ENCODE peak calls at places on chromosome 6, in five cellular contexts. P is PC-3, J is SK-N-SH, S is left lung, E is IMR-90. M is an unnamed sample.

GRCh38 chr6:12570461-12571030 is 146.0 kb upstream of the PHACTR1 start:
- DNase-seq in J (no peak), P (peak), E (peak), S (no peak), M (no peak)

GRCh38 chr6:141562181-141562800 is 570.4 kb upstream of the GJE1 start:
- DNase-seq in E (no peak), S (peak), J (peak), P (peak), M (peak)

GRCh38 chr6:3291987-3292386 is 33.2 kb downstream of the PSMG4 start:
- DNase-seq in P (no peak), E (no peak), S (no peak), J (no peak), M (no peak)

GRCh38 chr6:17015551-17016381 is 86.1 kb upstream of the STMND1 start:
- DNase-seq in S (peak), P (no peak), E (no peak), J (no peak), M (peak)

GRCh38 chr6:166488701-166489100 is 97.8 kb downstream of the RAMACL start:
- DNase-seq in E (no peak), P (no peak), J (no peak), S (peak), M (no peak)

GRCh38 chr6:34445313-34445860 is 19.5 kb upstream of the RPS10 start:
- DNase-seq in J (no peak), S (no peak), P (peak), E (no peak), M (no peak)

GRCh38 chr6:36519352-36519751 is 27.9 kb downstream of the STK38 start:
- DNase-seq in S (no peak), P (no peak), E (no peak), J (no peak), M (no peak)

GRCh38 chr6:100490065-100490464 is 25.3 kb upstream of the SIM1 start:
- DNase-seq in S (no peak), E (no peak), J (no peak), P (no peak), M (no peak)

GRCh38 chr6:151738267-151738666 is 69.2 kb upstream of the ESR1 start:
- DNase-seq in E (no peak), S (no peak), P (no peak), J (no peak), M (no peak)

GRCh38 chr6:128278876-128279275 is 241.5 kb downstream of the PTPRK start:
- DNase-seq in P (no peak), S (no peak), J (no peak), E (peak), M (no peak)

DNA sequence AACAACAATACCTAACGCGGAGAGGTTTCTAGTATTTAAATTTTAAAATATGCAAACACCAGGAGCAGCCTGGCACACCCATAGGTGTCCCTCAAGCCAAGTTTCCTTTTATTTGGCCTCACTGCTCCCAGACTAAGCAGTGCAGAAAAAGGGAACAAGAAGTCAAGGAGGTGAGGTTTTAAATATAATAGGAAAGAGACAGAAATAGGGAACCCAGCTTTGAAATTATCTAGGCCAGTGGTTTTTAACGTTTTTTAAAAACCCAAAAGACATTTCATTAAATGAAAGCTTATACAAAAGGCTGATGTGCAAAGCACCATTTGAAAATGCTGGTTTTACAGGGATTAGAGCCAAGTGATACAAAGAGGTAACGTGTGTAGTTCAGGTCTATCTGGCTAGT is 109.7 kb downstream of the SLC22A3 start:
- DNase-seq in P (no peak), J (no peak), S (no peak), E (no peak), M (no peak)
- TF ChIP-seq CTCF in P (no peak), J (no peak), S (no peak), E (no peak), M (no peak)

DNA sequence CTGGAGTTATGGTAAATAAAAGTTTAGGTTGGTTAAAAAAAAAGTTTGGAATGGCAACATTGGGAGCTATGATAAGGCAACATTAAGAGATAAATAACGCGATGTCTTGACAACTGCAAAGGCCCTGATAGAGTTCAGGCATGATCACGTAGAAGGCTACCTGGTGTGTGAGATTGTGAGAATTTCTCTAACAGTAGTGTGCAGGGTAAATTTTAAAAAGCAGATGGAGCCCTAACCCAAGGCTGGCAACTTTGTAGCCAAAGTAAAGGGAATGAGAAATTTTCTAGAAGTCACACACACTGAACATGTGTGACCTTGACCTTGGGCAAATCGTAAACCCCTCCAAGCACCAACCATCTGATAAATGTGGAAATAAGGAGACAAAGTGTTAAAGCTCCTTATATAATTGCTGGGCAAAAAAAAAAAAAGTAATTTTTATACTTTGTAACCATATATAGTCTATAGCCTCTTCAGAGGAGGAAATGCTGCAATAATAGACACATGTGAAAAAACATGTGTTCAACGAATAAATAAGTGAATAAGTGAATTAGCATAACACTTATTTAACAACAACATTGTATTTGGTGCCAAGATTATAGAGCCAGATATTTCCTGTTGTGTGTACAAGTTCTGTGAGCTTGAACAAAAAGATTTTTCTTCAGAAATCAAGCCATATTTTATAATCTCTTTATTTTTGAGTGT is 18.2 kb downstream of the KCNQ5 start:
- DNase-seq in S (no peak), E (no peak), J (no peak), P (no peak), M (no peak)
- TF ChIP-seq CTCF in S (no peak), E (peak), J (no peak), P (no peak), M (no peak)

GRCh38 chr6:27630727-27631613 is 158.1 kb upstream of the ZNF184 start:
- DNase-seq in P (peak), J (peak), E (peak), S (peak), M (peak)
- TF ChIP-seq CTCF in P (peak), J (no peak), E (no peak), S (no peak), M (no peak)

DNA sequence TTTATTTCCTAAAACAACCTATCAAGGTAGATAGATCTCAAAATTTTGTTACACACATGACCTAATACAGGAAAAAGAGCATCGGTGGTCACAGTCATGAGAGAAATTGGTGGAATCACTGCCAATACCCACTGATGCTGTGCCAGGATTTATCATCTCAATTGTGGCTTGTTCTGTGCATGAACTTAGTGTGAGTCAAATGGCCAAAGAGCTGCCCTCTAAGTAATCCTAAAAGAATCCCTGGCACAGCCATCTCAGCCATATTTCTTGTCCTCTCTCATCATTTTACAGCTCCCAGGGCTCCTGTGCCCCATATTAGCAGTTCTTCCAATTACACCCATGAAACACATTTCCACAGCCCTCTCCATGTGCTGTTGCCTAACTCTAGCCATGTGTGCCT is 6.1 kb downstream of the GSTA5 start:
- DNase-seq in S (no peak), J (no peak), P (peak), E (peak), M (no peak)
- TF ChIP-seq CTCF in S (no peak), J (no peak), P (no peak), E (no peak), M (no peak)

GRCh38 chr6:31485063-31485462 is 12.9 kb upstream of the MICB start:
- DNase-seq in P (peak), J (no peak), E (peak), S (no peak), M (no peak)
- TF ChIP-seq CTCF in P (no peak), J (no peak), E (no peak), S (no peak), M (no peak)

GRCh38 chr6:161150566-161150965 is 123.3 kb downstream of the AGPAT4 start:
- DNase-seq in J (no peak), E (no peak), P (no peak), S (no peak), M (no peak)

GRCh38 chr6:161152904-161153662 is 120.8 kb downstream of the AGPAT4 start:
- DNase-seq in E (no peak), J (peak), P (no peak), S (peak), M (no peak)

GRCh38 chr6:161151059-161151645 is 122.7 kb downstream of the AGPAT4 start:
- DNase-seq in J (no peak), E (no peak), P (no peak), S (peak), M (no peak)

GRCh38 chr6:161152527-161152862 is 121.4 kb downstream of the AGPAT4 start:
- DNase-seq in P (no peak), E (no peak), J (no peak), S (peak), M (no peak)

DNA sequence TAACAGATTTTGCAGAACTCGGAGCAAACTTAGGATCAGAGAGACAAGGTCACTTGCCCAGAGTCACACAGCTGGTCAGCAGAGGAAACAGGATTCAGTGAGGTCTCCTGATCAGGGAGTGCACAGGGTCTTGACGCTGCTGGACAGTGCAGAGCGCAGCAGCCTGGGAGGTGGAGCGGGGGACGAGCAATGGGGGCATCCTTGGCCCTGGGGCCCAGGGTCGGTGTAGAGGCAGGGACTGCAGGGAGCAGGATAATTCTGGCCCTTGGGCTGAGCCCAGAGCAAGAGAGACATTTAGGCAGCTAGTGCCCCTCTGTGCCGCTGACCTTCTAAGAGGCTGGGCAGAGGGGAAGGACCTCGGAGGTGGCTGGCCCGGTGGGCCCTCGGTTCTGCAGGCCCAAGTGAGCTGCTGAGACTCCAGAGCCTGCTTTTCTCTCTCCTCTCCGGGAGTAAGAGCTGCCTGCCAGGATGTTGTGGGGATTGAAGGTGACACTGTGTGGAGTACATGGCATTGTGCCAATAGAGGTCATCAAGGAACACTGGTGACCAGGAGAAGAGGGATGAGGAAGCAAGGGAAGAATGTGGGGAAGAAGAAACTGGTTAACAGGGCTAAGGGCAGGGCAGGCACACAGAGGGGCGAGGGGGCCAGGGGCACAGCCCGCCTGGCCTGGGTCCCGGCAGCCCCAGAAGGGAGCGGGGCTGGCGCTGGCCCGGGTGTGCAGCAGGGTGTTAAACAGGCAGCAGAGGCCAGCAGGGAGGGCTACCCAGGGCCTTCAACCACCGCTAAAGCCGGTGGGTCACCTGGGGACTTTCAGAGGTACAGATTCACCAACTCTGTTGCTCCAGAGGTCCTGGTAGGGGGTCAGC is 122.0 kb downstream of the AGPAT4 start:
- DNase-seq in S (peak), P (no peak), J (no peak), E (no peak), M (no peak)
- TF ChIP-seq CTCF in S (no peak), P (no peak), J (no peak), E (no peak), M (no peak)

GRCh38 chr6:44826277-44826676 is 438.8 kb downstream of the CDC5L start:
- DNase-seq in J (no peak), E (no peak), S (no peak), P (peak), M (no peak)

GRCh38 chr6:44828780-44829179 is 441.3 kb downstream of the CDC5L start:
- DNase-seq in E (no peak), S (no peak), P (no peak), J (no peak), M (no peak)

GRCh38 chr6:44833248-44833647 is 445.7 kb downstream of the CDC5L start:
- DNase-seq in P (no peak), E (no peak), J (no peak), S (no peak), M (no peak)

GRCh38 chr6:44829811-44830210 is 442.3 kb downstream of the CDC5L start:
- DNase-seq in S (no peak), E (no peak), P (no peak), J (no peak), M (no peak)

DNA sequence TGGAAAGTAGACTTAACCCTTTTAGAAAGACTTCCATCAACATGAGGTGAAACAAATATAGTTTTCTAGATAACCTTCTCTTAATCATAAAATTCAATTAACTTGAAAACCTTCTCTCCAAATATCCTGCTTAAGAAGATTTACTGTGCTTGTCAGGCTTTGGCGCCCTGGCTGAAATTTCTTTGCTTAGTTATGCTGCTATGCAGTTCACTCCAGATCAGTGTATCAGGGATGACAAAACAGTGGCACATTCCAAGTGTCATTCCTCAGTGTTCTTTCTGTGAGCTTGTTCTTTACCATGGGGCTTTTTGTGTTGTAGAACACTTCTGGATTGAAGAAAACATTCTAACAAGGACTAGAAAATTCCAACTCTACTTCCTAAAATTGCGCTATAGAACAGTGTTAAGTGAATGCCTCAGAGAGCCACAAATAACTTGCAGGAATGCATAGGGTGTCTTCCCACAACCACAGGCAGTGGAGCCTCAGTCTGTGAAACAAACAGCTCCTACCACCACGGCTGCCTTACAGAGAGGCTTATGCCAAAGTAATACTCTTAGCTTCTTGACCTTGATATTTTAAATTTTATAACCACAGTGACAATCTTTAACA is 443.6 kb downstream of the CDC5L start:
- DNase-seq in S (no peak), E (no peak), J (no peak), P (no peak), M (no peak)
- TF ChIP-seq CTCF in S (no peak), E (no peak), J (no peak), P (no peak), M (no peak)

GRCh38 chr6:137489410-137490371 is 4.5 kb downstream of the OLIG3 start:
- DNase-seq in E (no peak), S (peak), P (no peak), J (peak), M (no peak)
- TF ChIP-seq CTCF in E (no peak), S (no peak), P (no peak), J (no peak), M (no peak)